ENCODE peak calls at places on chromosomes 5 and 9, in five cellular contexts. D is neural progenitor cell, N is PC-3, H is fibroblast of lung, K is GM23248. R is an unnamed sample. For H3K79me2, the result is how much of the 10 kb centered on the place peaks cover.

GRCh38 chr5:39148983-39149534 is 70.3 kb downstream of the FYB1 start:
- DNase-seq in D (no peak), N (peak), H (no peak), K (peak), R (peak)

GRCh38 chr5:120873083-120873482 is 409.0 kb downstream of the PRR16 start:
- DNase-seq in D (no peak), N (no peak), H (peak), K (peak), R (no peak)

GRCh38 chr9:108136646-108137045 is 647.1 kb upstream of the KLF4 start:
- DNase-seq in D (no peak), N (no peak), H (no peak), K (no peak), R (no peak)

GRCh38 chr5:9617191-9617590 is 13.0 kb downstream of the TAS2R1 start:
- DNase-seq in D (peak), N (peak), H (no peak), K (no peak), R (no peak)

GRCh38 chr5:131466171-131466766 is 168.8 kb downstream of the RAPGEF6 start:
- DNase-seq in D (no peak), N (peak), H (peak), K (peak), R (no peak)

GRCh38 chr5:171957591-171958251 is 48.7 kb downstream of the FBXW11 start:
- DNase-seq in D (no peak), N (no peak), H (peak), K (no peak), R (no peak)

GRCh38 chr5:81209869-81210268 is 23.3 kb upstream of the CKMT2 start:
- DNase-seq in D (no peak), N (no peak), H (no peak), K (no peak), R (no peak)

GRCh38 chr9:32644698-32645097 is 9.2 kb upstream of the TAF1L start:
- DNase-seq in D (no peak), N (peak), H (peak), K (peak), R (no peak)

GRCh38 chr5:107523019-107523680 is 147.6 kb downstream of the EFNA5 start:
- DNase-seq in D (no peak), N (peak), H (no peak), K (no peak), R (no peak)

GRCh38 chr9:103319979-103320378 is 324.8 kb downstream of the CYLC2 start:
- DNase-seq in D (no peak), N (no peak), H (no peak), K (no peak), R (no peak)

GRCh38 chr5:167284491-167284890 is 1007.0 kb upstream of the WWC1 start:
- DNase-seq in D (no peak), N (no peak), H (peak), K (peak), R (no peak)

GRCh38 chr5:14869286-14870164 is 2.1 kb downstream of the ANKH start:
- DNase-seq in D (no peak), N (peak), H (peak), K (peak), R (no peak)

GRCh38 chr9:90523953-90524352 is 118.7 kb downstream of the DIRAS2 start:
- DNase-seq in D (no peak), N (no peak), H (no peak), K (no peak), R (no peak)

GRCh38 chr5:44774279-44774880 is 34.4 kb upstream of the MRPS30 start:
- DNase-seq in D (peak), N (peak), H (peak), K (peak), R (peak)

GRCh38 chr5:64958757-64959391 is 190.1 kb downstream of the CWC27 start:
- DNase-seq in D (no peak), N (peak), H (peak), K (peak), R (peak)

GRCh38 chr9:108053555-108054061 is 564.0 kb upstream of the KLF4 start:
- DNase-seq in D (peak), N (no peak), H (peak), K (peak), R (no peak)

GRCh38 chr5:134132372-134133212 is 18.1 kb downstream of the TCF7 start:
- DNase-seq in D (no peak), N (no peak), H (no peak), K (no peak), R (no peak)

GRCh38 chr9:120927125-120928014 is 774 bp upstream of the TRAF1 start:
- DNase-seq in D (no peak), N (no peak), H (no peak), K (no peak), R (no peak)

GRCh38 chr9:120928015-120928719 is 1.6 kb upstream of the TRAF1 start:
- DNase-seq in D (peak), N (no peak), H (no peak), K (peak), R (no peak)

GRCh38 chr9:120931278-120932085 is 4.9 kb upstream of the TRAF1 start:
- DNase-seq in D (no peak), N (peak), H (peak), K (peak), R (peak)

GRCh38 chr9:120928720-120929389 is 2.3 kb upstream of the TRAF1 start:
- DNase-seq in D (peak), N (no peak), H (peak), K (peak), R (peak)

DNA sequence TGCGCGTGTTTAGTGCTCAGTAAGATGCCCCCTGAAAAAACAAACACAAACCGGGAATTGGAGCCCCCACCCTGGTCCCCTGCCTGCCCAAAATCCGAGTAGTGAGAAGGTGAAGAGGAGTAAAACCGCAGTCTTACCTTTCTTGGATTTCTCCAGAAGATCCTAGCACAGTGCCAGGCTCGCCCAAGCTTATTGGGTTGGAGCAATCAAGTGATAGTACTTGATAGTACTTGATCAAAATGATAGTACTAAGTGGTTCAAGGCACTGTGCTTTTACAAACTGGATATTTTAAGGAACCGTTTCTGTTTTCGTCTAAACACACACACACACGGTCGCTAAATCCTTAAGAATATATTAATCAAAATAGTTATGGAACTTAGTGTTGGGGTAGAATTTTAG is 2.8 kb upstream of the TRAF1 start:
- DNase-seq in D (no peak), N (no peak), H (no peak), K (no peak), R (no peak)
- H3K9ac ChIP-seq in D (no peak), N (no peak), H (peak), K (peak), R (peak)

GRCh38 chr9:134328341-134328840 is 2.1 kb downstream of the RXRA start:
- DNase-seq in D (peak), N (no peak), H (no peak), K (peak), R (no peak)
- H3K79me2 ChIP-seq in D (half or more), N (half or more), H (half or more), K (half or more), R (half or more)

GRCh38 chr9:36399980-36400331 is at the start of gene RNF38:
- DNase-seq in D (no peak), N (no peak), H (no peak), K (no peak), R (no peak)
- H3K9ac ChIP-seq in D (peak), N (peak), H (peak), K (peak), R (peak)

DNA sequence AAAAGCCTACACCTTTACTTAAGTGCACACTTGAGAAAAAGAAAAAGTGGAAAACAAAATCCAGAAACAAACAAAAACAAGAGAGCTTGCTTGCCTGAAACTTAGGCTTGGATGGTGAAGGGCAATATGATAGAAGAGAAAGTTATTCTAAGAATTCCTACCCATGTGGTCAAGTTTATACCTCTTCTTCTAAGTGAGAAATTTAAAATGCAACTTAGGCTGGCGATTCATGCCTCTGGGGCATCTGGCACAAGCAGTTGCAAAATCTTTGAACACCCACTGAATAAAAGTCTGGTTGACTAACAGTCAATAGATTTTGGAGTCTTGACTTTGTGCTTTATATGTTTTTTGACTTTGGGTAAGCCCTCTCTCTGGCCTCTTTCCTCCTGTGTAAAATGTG is 239.6 kb downstream of the KDM4C start:
- DNase-seq in D (no peak), N (no peak), H (no peak), K (peak), R (no peak)
- H3K79me2 ChIP-seq in D (under half), N (under half), H (under half), K (under half), R (under half)

GRCh38 chr5:179980767-179981166 is 73.1 kb upstream of the TBC1D9B start:
- DNase-seq in D (no peak), N (no peak), H (no peak), K (no peak), R (no peak)

DNA sequence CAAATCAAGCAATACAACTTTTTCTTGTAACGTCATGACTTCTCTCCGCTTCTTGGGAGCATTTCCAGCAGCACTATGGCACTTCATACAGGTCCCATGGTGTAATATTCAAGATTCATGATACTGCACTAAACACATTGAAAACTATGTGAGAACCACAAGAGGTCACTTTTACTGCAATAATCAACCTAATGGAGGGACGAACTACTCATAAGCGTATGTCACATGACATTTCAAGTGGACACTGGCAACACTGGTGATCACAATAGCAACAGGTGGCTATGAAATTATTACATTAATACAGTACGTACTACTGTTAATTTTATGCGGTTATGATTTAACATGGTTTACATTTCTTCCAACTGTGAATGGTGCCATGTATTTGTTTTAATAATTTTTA is 78.6 kb upstream of the TBC1D9B start:
- DNase-seq in D (no peak), N (peak), H (no peak), K (no peak), R (no peak)
- H3K9ac ChIP-seq in D (no peak), N (no peak), H (no peak), K (no peak), R (no peak)